ENCODE peak calls at places on chromosomes 7 and 10, in eight cellular contexts. M, W, F, D, N, V, K and B are unnamed samples.

GRCh38 chr7:90246184-90246583 is 1.2 kb downstream of the CFAP69 start:
- DNase-seq in M (no peak), W (no peak), F (no peak), D (no peak), N (peak; percentile 20), V (no peak), K (no peak), B (no peak)

GRCh38 chr10:17749890-17750289 is 2.1 kb upstream of the TMEM236 start:
- DNase-seq in M (no peak), W (no peak), F (no peak), D (no peak), N (no peak), V (no peak), K (no peak), B (no peak)

GRCh38 chr7:116766881-116767280 is 94.9 kb downstream of the MET start:
- DNase-seq in M (no peak), W (no peak), F (no peak), D (no peak), N (no peak), V (no peak), K (no peak), B (no peak)

GRCh38 chr7:91503934-91504575 is 239.8 kb downstream of the FZD1 start:
- DNase-seq in M (no peak), W (no peak), F (no peak), D (no peak), N (no peak), V (no peak), K (no peak), B (no peak)

GRCh38 chr7:25619963-25620799 is 391.9 kb upstream of the NPVF start:
- DNase-seq in M (peak; percentile 71), W (peak; percentile 31), F (peak; percentile 66), D (peak; percentile 39), N (no peak), V (no peak), K (peak; percentile 18), B (no peak)

GRCh38 chr7:108308913-108309312 is 147.3 kb downstream of the NRCAM start:
- DNase-seq in M (no peak), W (no peak), F (no peak), D (no peak), N (peak; percentile 73), V (no peak), K (no peak), B (no peak)

GRCh38 chr7:156017431-156017830 is 205.2 kb upstream of the SHH start:
- DNase-seq in M (no peak), W (peak; percentile 16), F (no peak), D (no peak), N (no peak), V (no peak), K (no peak), B (no peak)

GRCh38 chr7:1386623-1387220 is 72.5 kb downstream of the MICALL2 start:
- DNase-seq in M (peak; percentile 89), W (no peak), F (no peak), D (peak; percentile 16), N (no peak), V (no peak), K (no peak), B (no peak)

GRCh38 chr10:67803588-67804394 is 34.2 kb downstream of the DNAJC12 start:
- DNase-seq in M (no peak), W (no peak), F (no peak), D (no peak), N (peak; percentile 49), V (no peak), K (no peak), B (no peak)

GRCh38 chr10:7192831-7193348 is 217.9 kb downstream of the SFMBT2 start:
- DNase-seq in M (no peak), W (no peak), F (no peak), D (no peak), N (no peak), V (no peak), K (no peak), B (peak; percentile 36)

GRCh38 chr7:115429918-115430317 is 508.0 kb downstream of the MDFIC start:
- DNase-seq in M (no peak), W (no peak), F (no peak), D (no peak), N (no peak), V (no peak), K (no peak), B (no peak)

GRCh38 chr7:100545636-100546128 is 6.7 kb downstream of the AGFG2 start:
- DNase-seq in M (peak; percentile 74), W (no peak), F (peak; percentile 78), D (peak; percentile 41), N (peak; percentile 88), V (peak; percentile 83), K (no peak), B (no peak)

GRCh38 chr10:52738951-52739350 is 33.6 kb downstream of the MBL2 start:
- DNase-seq in M (no peak), W (no peak), F (no peak), D (no peak), N (no peak), V (no peak), K (no peak), B (no peak)

GRCh38 chr7:8433477-8434289 is at the start of gene NXPH1:
- DNase-seq in M (peak; percentile 97), W (no peak), F (no peak), D (peak; percentile 29), N (no peak), V (no peak), K (no peak), B (no peak)

GRCh38 chr7:127040042-127040441 is 212.7 kb downstream of the GRM8 start:
- DNase-seq in M (no peak), W (no peak), F (no peak), D (no peak), N (no peak), V (no peak), K (no peak), B (no peak)
- H3K9me3 ChIP-seq in M (no peaks in the 10 kb centered on the region), W (no peaks in the 10 kb centered on the region), F (no peaks in the 10 kb centered on the region), D (no peaks in the 10 kb centered on the region), N (no peaks in the 10 kb centered on the region), V (no peaks in the 10 kb centered on the region), K (no peaks in the 10 kb centered on the region), B (no peaks in the 10 kb centered on the region)

DNA sequence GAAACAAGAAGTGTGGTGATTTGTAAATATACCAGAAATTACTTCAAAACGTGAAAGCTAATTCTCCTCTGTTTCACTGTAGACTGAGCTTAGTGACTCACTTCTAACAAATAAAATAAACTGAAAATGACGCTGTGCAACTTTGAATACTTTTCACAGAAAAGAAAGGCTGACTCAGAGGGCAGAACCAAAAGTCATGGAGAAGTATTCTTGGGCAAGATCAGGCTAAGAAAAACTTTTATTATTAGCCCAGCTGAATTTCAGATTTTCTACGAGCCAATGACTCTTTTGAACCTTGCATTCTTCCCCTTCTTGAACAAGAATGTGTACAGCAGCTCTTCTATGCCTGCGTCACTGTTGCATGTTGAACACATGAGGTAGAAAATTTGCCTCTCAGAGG is 527.3 kb upstream of the GHITM start:
- DNase-seq in M (no peak), W (no peak), F (no peak), D (no peak), N (peak; percentile 83), V (no peak), K (no peak), B (no peak)
- H3K9me3 ChIP-seq in M (no peaks in the 10 kb centered on the region), W (no peaks in the 10 kb centered on the region), F (no peaks in the 10 kb centered on the region), D (no peaks in the 10 kb centered on the region), N (no peaks in the 10 kb centered on the region), V (no peaks in the 10 kb centered on the region), K (no peaks in the 10 kb centered on the region), B (no peaks in the 10 kb centered on the region)

DNA sequence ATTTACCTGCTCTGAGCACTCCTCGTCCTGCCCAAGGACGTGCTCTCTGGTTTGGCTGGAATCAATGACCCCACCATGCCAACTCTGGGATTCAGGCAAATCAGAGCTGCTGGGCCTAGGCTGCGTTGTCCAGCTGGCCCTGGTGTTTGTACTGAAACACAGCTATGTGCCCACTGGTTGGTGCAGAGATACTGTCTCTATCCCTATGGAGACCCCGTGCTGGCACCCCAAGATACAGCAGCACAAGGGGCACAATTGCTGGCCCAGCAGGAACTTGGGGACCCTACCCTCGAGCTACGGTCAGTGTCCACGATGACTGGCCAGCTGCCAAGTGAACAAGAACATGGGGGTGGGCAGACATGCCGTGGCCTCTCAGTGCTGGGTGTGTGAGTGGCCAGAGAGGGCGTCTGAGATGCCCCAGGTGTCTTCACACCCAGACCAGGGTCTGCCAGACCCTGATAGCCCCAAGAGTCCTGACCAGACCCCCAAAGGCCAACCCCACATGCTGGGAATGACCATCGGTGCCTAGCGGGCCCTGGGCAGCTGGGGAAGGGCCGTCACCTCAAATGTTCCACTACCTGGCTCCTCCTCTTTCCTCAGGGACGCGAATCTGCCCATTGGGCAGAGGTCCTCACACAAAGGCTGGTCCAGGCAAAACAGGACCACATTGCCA is 79.3 kb upstream of the ZNF479 start:
- DNase-seq in M (no peak), W (peak; percentile 2), F (no peak), D (no peak), N (no peak), V (no peak), K (no peak), B (no peak)
- H3K9me3 ChIP-seq in M (no peaks in the 10 kb centered on the region), W (peaks cover 82% of the 10 kb centered on the region), F (peaks cover 19% of the 10 kb centered on the region), D (no peaks in the 10 kb centered on the region), N (peaks cover 5% of the 10 kb centered on the region), V (no peaks in the 10 kb centered on the region), K (no peaks in the 10 kb centered on the region), B (no peaks in the 10 kb centered on the region)

DNA sequence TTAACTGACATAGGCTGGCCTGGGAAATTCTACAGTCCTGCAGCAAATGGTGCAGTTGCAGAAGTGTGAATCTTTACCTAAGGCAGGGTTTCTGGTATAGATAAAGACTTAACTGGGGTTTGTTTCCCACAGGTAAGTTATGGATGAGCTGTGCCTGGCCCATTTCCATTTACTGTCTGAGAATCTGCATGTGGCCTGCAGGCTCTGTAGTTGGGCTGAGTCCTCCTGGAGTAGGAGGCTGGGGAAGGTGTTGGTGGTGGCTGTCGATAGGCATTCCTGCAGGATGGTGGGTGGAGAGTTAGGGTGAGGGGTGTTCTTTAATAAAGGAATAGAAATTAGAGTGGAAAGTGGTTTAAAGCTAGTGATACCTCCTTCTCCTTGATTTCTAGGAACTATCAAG is 193.5 kb downstream of the AUTS2 start:
- DNase-seq in M (no peak), W (no peak), F (no peak), D (no peak), N (no peak), V (no peak), K (no peak), B (no peak)
- H3K9me3 ChIP-seq in M (no peaks in the 10 kb centered on the region), W (no peaks in the 10 kb centered on the region), F (no peaks in the 10 kb centered on the region), D (no peaks in the 10 kb centered on the region), N (no peaks in the 10 kb centered on the region), V (no peaks in the 10 kb centered on the region), K (no peaks in the 10 kb centered on the region), B (no peaks in the 10 kb centered on the region)

DNA sequence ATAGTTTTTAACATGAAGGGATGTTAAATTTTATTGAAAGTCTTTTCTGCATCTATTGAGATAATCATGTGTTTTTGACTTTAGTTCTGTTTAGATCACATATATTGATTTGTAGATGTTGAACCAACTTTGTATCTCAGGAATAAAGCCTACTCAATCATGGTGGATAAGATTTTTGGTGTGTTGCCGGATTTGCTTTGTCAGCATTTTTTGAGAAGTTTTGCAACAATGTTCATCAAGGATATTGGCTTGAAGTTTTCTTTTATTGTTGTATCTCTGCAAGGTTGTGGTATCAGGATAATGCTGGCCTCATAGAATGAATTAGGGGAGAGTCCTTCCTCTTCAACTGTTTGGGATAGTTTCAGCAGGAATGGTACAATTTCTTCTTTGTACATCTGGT is 9.3 kb upstream of the PPP1R3A start:
- DNase-seq in M (no peak), W (no peak), F (no peak), D (no peak), N (no peak), V (no peak), K (no peak), B (no peak)
- H3K9me3 ChIP-seq in M (no peaks in the 10 kb centered on the region), W (peaks cover 21% of the 10 kb centered on the region), F (no peaks in the 10 kb centered on the region), D (no peaks in the 10 kb centered on the region), N (peaks cover 7% of the 10 kb centered on the region), V (no peaks in the 10 kb centered on the region), K (no peaks in the 10 kb centered on the region), B (no peaks in the 10 kb centered on the region)

GRCh38 chr7:63024446-63024845 is 974.2 kb upstream of the ZNF722 start:
- DNase-seq in M (no peak), W (no peak), F (no peak), D (no peak), N (no peak), V (no peak), K (no peak), B (no peak)
- H3K9me3 ChIP-seq in M (no peaks in the 10 kb centered on the region), W (peaks cover 63% of the 10 kb centered on the region), F (peaks cover 33% of the 10 kb centered on the region), D (no peaks in the 10 kb centered on the region), N (peaks cover 30% of the 10 kb centered on the region), V (no peaks in the 10 kb centered on the region), K (peaks cover 6% of the 10 kb centered on the region), B (peaks cover 10% of the 10 kb centered on the region)